ENCODE peak calls at places on chromosomes 5 and 9, in ten cellular contexts. Q, U, C, L, J, G, O, V, Y and N are unnamed samples.

GRCh38 chr5:65190328-65191053 is 291.2 kb downstream of the ADAMTS6 start:
- DNase-seq in Q (peak; percentile 99), U (peak; percentile 86), C (no peak), L (peak; percentile 99), J (peak; percentile 75), G (peak; percentile 35), O (peak; percentile 41), V (peak; percentile 96), Y (no peak), N (peak; percentile 97)

GRCh38 chr5:126137771-126138474 is 285.3 kb upstream of the GRAMD2B start:
- DNase-seq in Q (no peak), U (no peak), C (no peak), L (peak; percentile 43), J (no peak), G (no peak), O (no peak), V (no peak), Y (no peak), N (no peak)

GRCh38 chr5:180287404-180287803 is 4.5 kb downstream of the MAPK9 start:
- DNase-seq in Q (no peak), U (no peak), C (no peak), L (no peak), J (no peak), G (no peak), O (no peak), V (no peak), Y (no peak), N (no peak)

GRCh38 chr9:35852876-35853865 is 17.0 kb downstream of the OR13J1 start:
- DNase-seq in Q (no peak), U (no peak), C (no peak), L (no peak), J (no peak), G (no peak), O (no peak), V (no peak), Y (no peak), N (no peak)

GRCh38 chr5:36744041-36744677 is 132.4 kb upstream of the NIPBL start:
- DNase-seq in Q (no peak), U (peak; percentile 10), C (no peak), L (no peak), J (peak; percentile 64), G (no peak), O (no peak), V (peak; percentile 22), Y (no peak), N (no peak)

GRCh38 chr9:127183814-127184582 is 61.6 kb upstream of the ANGPTL2 start:
- DNase-seq in Q (peak; percentile 20), U (no peak), C (peak; percentile 58), L (peak; percentile 51), J (no peak), G (no peak), O (no peak), V (peak; percentile 90), Y (no peak), N (no peak)

GRCh38 chr9:98974994-98975712 is 31.4 kb downstream of the COL15A1 start:
- DNase-seq in Q (peak; percentile 60), U (peak; percentile 89), C (peak; percentile 86), L (no peak), J (no peak), G (peak; percentile 88), O (peak; percentile 86), V (no peak), Y (peak; percentile 90), N (no peak)

GRCh38 chr9:72930828-72931227 is 22.0 kb downstream of the ALDH1A1 start:
- DNase-seq in Q (no peak), U (no peak), C (no peak), L (no peak), J (no peak), G (no peak), O (no peak), V (no peak), Y (no peak), N (no peak)

GRCh38 chr5:58764199-58764598 is 181.3 kb downstream of the RAB3C start:
- DNase-seq in Q (no peak), U (peak; percentile 6), C (no peak), L (no peak), J (no peak), G (no peak), O (no peak), V (no peak), Y (no peak), N (no peak)

GRCh38 chr9:83449981-83450380 is 88.2 kb downstream of the FRMD3 start:
- DNase-seq in Q (no peak), U (no peak), C (no peak), L (no peak), J (no peak), G (no peak), O (no peak), V (no peak), Y (no peak), N (no peak)

GRCh38 chr5:38420246-38420645 is 136.2 kb downstream of the LIFR start:
- DNase-seq in Q (peak; percentile 35), U (no peak), C (no peak), L (no peak), J (no peak), G (no peak), O (no peak), V (no peak), Y (no peak), N (no peak)

GRCh38 chr5:123813937-123814624 is 302.1 kb downstream of the CSNK1G3 start:
- DNase-seq in Q (peak; percentile 39), U (peak; percentile 72), C (no peak), L (peak; percentile 47), J (no peak), G (no peak), O (no peak), V (peak; percentile 44), Y (no peak), N (peak; percentile 65)

GRCh38 chr9:135245482-135246247 is 158.2 kb downstream of the OLFM1 start:
- DNase-seq in Q (no peak), U (no peak), C (peak; percentile 32), L (no peak), J (no peak), G (no peak), O (no peak), V (no peak), Y (no peak), N (no peak)

GRCh38 chr5:139796061-139796806 is 626 bp downstream of the PSD2 start:
- DNase-seq in Q (no peak), U (no peak), C (no peak), L (no peak), J (no peak), G (no peak), O (no peak), V (no peak), Y (no peak), N (no peak)

GRCh38 chr5:129899454-129899853 is 4.8 kb upstream of the CHSY3 start:
- DNase-seq in Q (peak; percentile 37), U (no peak), C (no peak), L (no peak), J (no peak), G (no peak), O (no peak), V (no peak), Y (no peak), N (no peak)

GRCh38 chr9:90872835-90873294 is 71.2 kb downstream of the SYK start:
- DNase-seq in Q (no peak), U (no peak), C (no peak), L (no peak), J (no peak), G (no peak), O (no peak), V (no peak), Y (no peak), N (no peak)

GRCh38 chr9:79220666-79221065 is 351.1 kb upstream of the TLE4 start:
- DNase-seq in Q (peak; percentile 66), U (no peak), C (no peak), L (peak; percentile 44), J (no peak), G (no peak), O (peak; percentile 16), V (peak; percentile 45), Y (no peak), N (peak; percentile 53)

GRCh38 chr5:147805030-147805454 is 22.5 kb upstream of the JAKMIP2 start:
- DNase-seq in Q (no peak), U (no peak), C (peak; percentile 63), L (no peak), J (no peak), G (no peak), O (no peak), V (no peak), Y (no peak), N (no peak)

GRCh38 chr5:142866563-142867275 is 96.5 kb downstream of the ARHGAP26 start:
- DNase-seq in Q (peak; percentile 78), U (peak; percentile 79), C (no peak), L (no peak), J (no peak), G (peak; percentile 59), O (peak; percentile 46), V (no peak), Y (no peak), N (no peak)